ENCODE peak calls at places on chromosomes 2 and 18, in six cellular contexts. B is uterus, V is tibial nerve, Q is GM12891, I is ovary, F is IMR-90. R is an unnamed sample.

GRCh38 chr18:46250084-46250811 is 146.1 kb downstream of the HAUS1 start:
- DNase-seq in B (no peak), V (peak; percentile 7), Q (peak; percentile 33), I (no peak), F (peak; percentile 92), R (peak; percentile 82)

GRCh38 chr18:13264091-13264777 is 45.7 kb downstream of the LDLRAD4 start:
- DNase-seq in B (no peak), V (no peak), Q (no peak), I (no peak), F (no peak), R (no peak)

GRCh38 chr2:44549856-44550255 is 188.1 kb downstream of the CAMKMT start:
- DNase-seq in B (no peak), V (no peak), Q (no peak), I (no peak), F (no peak), R (no peak)

GRCh38 chr18:30254331-30254730 is 788.2 kb downstream of the DSC3 start:
- DNase-seq in B (no peak), V (no peak), Q (no peak), I (no peak), F (no peak), R (no peak)

GRCh38 chr2:233039217-233040173 is 7.0 kb downstream of the NEU2 start:
- DNase-seq in B (no peak), V (no peak), Q (no peak), I (no peak), F (no peak), R (no peak)

GRCh38 chr2:47653909-47654789 is 128.8 kb upstream of the MSH6 start:
- DNase-seq in B (peak; percentile 24), V (no peak), Q (no peak), I (peak; percentile 45), F (peak; percentile 5), R (peak; percentile 46)

GRCh38 chr18:10386956-10387355 is 67.5 kb upstream of the APCDD1 start:
- DNase-seq in B (no peak), V (no peak), Q (no peak), I (no peak), F (peak; percentile 43), R (no peak)

GRCh38 chr2:186570587-186570986 is 19.3 kb upstream of the ITGAV start:
- DNase-seq in B (no peak), V (no peak), Q (no peak), I (no peak), F (peak; percentile 60), R (no peak)

GRCh38 chr2:182023235-182023634 is 37.6 kb downstream of the PPP1R1C start:
- DNase-seq in B (no peak), V (no peak), Q (no peak), I (no peak), F (no peak), R (no peak)

GRCh38 chr2:86038291-86039081 is 67.2 kb downstream of the POLR1A start:
- DNase-seq in B (peak; percentile 22), V (peak; percentile 59), Q (no peak), I (no peak), F (no peak), R (peak; percentile 93)

GRCh38 chr2:150469706-150470105 is 17.8 kb downstream of the RND3 start:
- DNase-seq in B (no peak), V (no peak), Q (no peak), I (no peak), F (peak; percentile 23), R (no peak)

GRCh38 chr2:105744091-105744908 is 412 bp upstream of the NCK2 start:
- DNase-seq in B (peak; percentile 43), V (peak; percentile 12), Q (peak; percentile 73), I (peak; percentile 54), F (peak; percentile 28), R (peak; percentile 75)

GRCh38 chr2:63192169-63192888 is 141.7 kb downstream of the OTX1 start:
- DNase-seq in B (no peak), V (no peak), Q (no peak), I (no peak), F (no peak), R (no peak)

GRCh38 chr18:3651266-3651665 is 201.3 kb downstream of the TGIF1 start:
- DNase-seq in B (no peak), V (no peak), Q (no peak), I (no peak), F (no peak), R (no peak)

GRCh38 chr2:209422191-209422754 is 1.6 kb upstream of the MAP2 start:
- DNase-seq in B (no peak), V (no peak), Q (no peak), I (no peak), F (no peak), R (no peak)

GRCh38 chr2:49240608-49241007 is 86.3 kb upstream of the FSHR start:
- DNase-seq in B (no peak), V (no peak), Q (no peak), I (no peak), F (peak; percentile 33), R (no peak)

GRCh38 chr2:138537170-138537915 is 35.8 kb downstream of the SPOPL start:
- DNase-seq in B (no peak), V (no peak), Q (no peak), I (no peak), F (no peak), R (no peak)

GRCh38 chr18:74419761-74420160 is 37.3 kb downstream of the DIPK1C start:
- DNase-seq in B (no peak), V (no peak), Q (no peak), I (no peak), F (no peak), R (no peak)

GRCh38 chr2:231795525-231796327 is 9.5 kb downstream of the COPS7B start:
- DNase-seq in B (no peak), V (no peak), Q (no peak), I (no peak), F (peak; percentile 75), R (peak; percentile 44)

GRCh38 chr2:199339826-199340605 is 117.7 kb downstream of the SATB2 start:
- DNase-seq in B (no peak), V (no peak), Q (no peak), I (no peak), F (peak; percentile 16), R (no peak)

GRCh38 chr2:162092656-162093556 is 18.9 kb upstream of the DPP4 start:
- DNase-seq in B (peak; percentile 54), V (no peak), Q (no peak), I (no peak), F (peak; percentile 96), R (peak; percentile 16)

GRCh38 chr2:176392125-176392704 is 123.0 kb downstream of the MTX2 start:
- DNase-seq in B (no peak), V (no peak), Q (no peak), I (no peak), F (peak; percentile 26), R (no peak)

GRCh38 chr2:68318686-68319396 is 908 bp downstream of the CNRIP1 start:
- DNase-seq in B (peak; percentile 25), V (peak; percentile 7), Q (no peak), I (peak; percentile 38), F (no peak), R (no peak)

GRCh38 chr2:207530160-207531023 is 630 bp downstream of the CREB1 start:
- DNase-seq in B (peak; percentile 31), V (no peak), Q (peak; percentile 15), I (peak; percentile 44), F (no peak), R (peak; percentile 79)
- TF ChIP-seq POLR2A in B (peak; percentile 74), V (no peak), Q (peak; percentile 50), I (no peak), F (no peak), R (peak; percentile 12)

DNA sequence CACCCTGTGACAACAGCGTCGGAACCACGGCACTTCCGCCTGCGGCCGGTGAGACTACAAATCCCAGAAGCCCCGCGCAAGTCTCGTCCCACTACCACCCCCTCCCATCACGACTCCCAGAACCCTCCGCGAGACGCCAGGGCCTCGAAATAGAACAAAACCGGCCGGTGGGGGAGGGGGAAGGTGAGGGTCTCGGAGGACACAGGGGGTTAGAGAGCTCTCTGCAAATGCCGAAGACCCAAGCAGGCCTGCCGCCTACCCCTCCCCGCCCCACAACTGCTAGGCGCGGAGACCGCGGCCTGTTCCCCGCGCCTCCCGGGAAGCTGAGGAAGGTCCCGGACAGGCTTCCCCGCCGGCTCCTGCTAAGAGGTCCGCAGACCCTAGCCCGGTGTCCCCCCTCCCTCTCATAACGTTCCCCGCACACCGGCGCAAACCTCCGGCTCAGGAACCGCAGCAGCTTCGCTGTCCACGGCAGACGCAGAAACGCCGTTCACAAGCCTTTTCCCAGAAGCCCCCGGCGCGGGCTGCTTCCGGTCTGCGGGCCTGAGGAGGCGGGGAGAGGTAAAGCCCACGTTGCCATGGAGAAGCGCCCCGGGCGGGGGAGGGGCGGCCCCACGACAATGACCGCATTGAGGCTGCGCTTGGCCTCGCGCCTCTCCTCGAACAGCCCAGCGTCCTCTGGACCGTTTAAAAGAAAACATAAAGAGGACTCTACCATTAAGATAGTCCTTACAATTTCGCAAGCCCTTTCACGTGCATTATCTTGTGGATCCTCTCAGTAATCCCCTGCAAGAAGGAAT is at the start of gene ZNF24:
- DNase-seq in B (peak; percentile 95), V (peak; percentile 94), Q (peak; percentile 88), I (peak; percentile 95), F (peak; percentile 87), R (peak; percentile 92)
- TF ChIP-seq POLR2A in B (peak; percentile 83), V (peak; percentile 66), Q (peak; percentile 86), I (peak; percentile 93), F (peak; percentile 93), R (peak; percentile 68)

GRCh38 chr2:37671013-37671815 is at the start of gene CDC42EP3:
- DNase-seq in B (peak; percentile 69), V (peak; percentile 45), Q (peak; percentile 70), I (peak; percentile 65), F (no peak), R (peak; percentile 82)
- TF ChIP-seq POLR2A in B (peak; percentile 92), V (peak; percentile 68), Q (peak; percentile 70), I (peak; percentile 29), F (peak; percentile 82), R (peak; percentile 76)

DNA sequence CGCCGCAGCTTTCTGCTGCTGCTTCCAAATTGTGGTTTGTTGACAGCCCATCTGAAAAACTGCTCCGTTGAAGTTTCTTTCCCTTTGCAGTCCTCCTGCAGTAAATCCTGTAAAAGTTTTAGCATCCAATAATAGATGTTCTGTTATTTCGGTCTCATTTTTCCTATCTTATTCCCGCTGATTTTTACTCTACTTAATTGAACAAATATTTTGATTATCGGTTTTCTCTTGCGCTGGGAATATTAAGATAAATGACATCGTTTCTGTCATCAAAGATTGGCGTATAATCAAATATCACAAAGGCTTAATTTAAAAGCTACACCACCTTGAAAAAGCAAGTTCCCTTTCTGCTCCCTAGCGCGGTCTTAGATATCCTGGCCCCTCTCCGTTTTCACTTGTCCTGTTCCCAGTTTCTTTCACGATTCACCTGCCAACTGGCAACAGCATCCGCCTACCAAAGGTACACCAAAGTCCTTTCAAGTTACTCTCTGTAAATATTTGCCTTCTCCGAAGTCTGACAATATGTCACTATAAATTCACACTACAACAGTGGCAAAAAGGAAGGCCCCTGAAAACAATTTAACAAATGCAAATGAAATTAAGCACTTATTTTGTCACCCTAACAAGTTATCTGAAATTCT is 1.0 kb upstream of the STRN start:
- DNase-seq in B (no peak), V (no peak), Q (no peak), I (no peak), F (no peak), R (peak; percentile 16)
- TF ChIP-seq POLR2A in B (no peak), V (no peak), Q (no peak), I (no peak), F (no peak), R (no peak)

R was measured in NB4.